ENCODE peak calls at places on chromosomes 2 and 18, in eight cellular contexts. P is endothelial cell; H is tibial artery; R is mammary epithelial cell; M is GM12865; C is A549; Z is CD8-positive, alpha-beta T cell; X is natural killer cell. I is an unnamed sample.

GRCh38 chr2:17426708-17427107 is 91.5 kb downstream of the RAD51AP2 start:
- DNase-seq in P (no peak), H (no peak), R (peak), M (no peak), C (no peak), Z (no peak), X (no peak), I (no peak)

GRCh38 chr2:168272225-168272624 is 24.8 kb upstream of the STK39 start:
- DNase-seq in P (no peak), H (no peak), R (no peak), M (no peak), C (peak), Z (no peak), X (no peak), I (no peak)

GRCh38 chr2:217890445-217890844 is 112.3 kb downstream of the TNS1 start:
- DNase-seq in P (peak), H (peak), R (no peak), M (no peak), C (peak), Z (no peak), X (no peak), I (no peak)

GRCh38 chr2:208222351-208222750 is 32.5 kb downstream of the IDH1 start:
- DNase-seq in P (no peak), H (no peak), R (peak), M (no peak), C (no peak), Z (no peak), X (no peak), I (no peak)

GRCh38 chr2:167200025-167200424 is 311.7 kb downstream of the XIRP2 start:
- DNase-seq in P (no peak), H (no peak), R (no peak), M (no peak), C (no peak), Z (no peak), X (no peak), I (no peak)

GRCh38 chr2:230868947-230869690 is 4.4 kb downstream of the ITM2C start:
- DNase-seq in P (no peak), H (no peak), R (no peak), M (no peak), C (no peak), Z (no peak), X (no peak), I (no peak)

GRCh38 chr2:151437630-151438029 is 27.9 kb downstream of the RIF1 start:
- DNase-seq in P (no peak), H (no peak), R (peak), M (peak), C (peak), Z (no peak), X (no peak), I (no peak)

GRCh38 chr18:76098728-76099514 is 396.1 kb downstream of the ZNF516 start:
- DNase-seq in P (no peak), H (no peak), R (no peak), M (no peak), C (no peak), Z (no peak), X (no peak), I (no peak)

GRCh38 chr18:42792731-42793130 is 322.8 kb downstream of the RIT2 start:
- DNase-seq in P (no peak), H (no peak), R (no peak), M (no peak), C (no peak), Z (no peak), X (no peak), I (no peak)

GRCh38 chr2:9573013-9573708 is 17.5 kb upstream of the ADAM17 start:
- DNase-seq in P (no peak), H (no peak), R (peak), M (no peak), C (no peak), Z (no peak), X (no peak), I (no peak)

GRCh38 chr18:11980555-11981382 is 538 bp upstream of the IMPA2 start:
- DNase-seq in P (peak), H (peak), R (peak), M (peak), C (peak), Z (peak), X (peak), I (peak)

GRCh38 chr2:120765031-120765910 is 29.6 kb downstream of the GLI2 start:
- DNase-seq in P (no peak), H (peak), R (no peak), M (no peak), C (no peak), Z (no peak), X (no peak), I (no peak)

GRCh38 chr18:3217930-3218647 is 1.7 kb downstream of the MYOM1 start:
- DNase-seq in P (no peak), H (no peak), R (no peak), M (no peak), C (peak), Z (no peak), X (no peak), I (no peak)

GRCh38 chr18:48961547-48961946 is 10.8 kb upstream of the SMAD7 start:
- DNase-seq in P (no peak), H (no peak), R (no peak), M (no peak), C (no peak), Z (no peak), X (no peak), I (no peak)

GRCh38 chr2:219122197-219122965 is 38.2 kb downstream of the NHEJ1 start:
- DNase-seq in P (no peak), H (no peak), R (peak), M (no peak), C (no peak), Z (no peak), X (no peak), I (no peak)

GRCh38 chr2:170345607-170346006 is 167.7 kb downstream of the MYO3B start:
- DNase-seq in P (no peak), H (no peak), R (no peak), M (no peak), C (no peak), Z (no peak), X (no peak), I (no peak)

GRCh38 chr18:60411715-60412114 is 39.1 kb upstream of the MC4R start:
- DNase-seq in P (peak), H (no peak), R (no peak), M (peak), C (no peak), Z (no peak), X (no peak), I (no peak)

GRCh38 chr2:203286532-203286931 is 41.7 kb upstream of the ABI2 start:
- DNase-seq in P (no peak), H (no peak), R (no peak), M (no peak), C (no peak), Z (no peak), X (no peak), I (no peak)
- TF ChIP-seq CTCF in P (no peak), H (no peak), R (no peak), M (no peak), C (no peak), Z (no peak), X (no peak), I (no peak)

GRCh38 chr2:69975136-69975852 is 13.9 kb upstream of the ASPRV1 start:
- DNase-seq in P (no peak), H (no peak), R (no peak), M (no peak), C (no peak), Z (no peak), X (no peak), I (no peak)

GRCh38 chr2:69973335-69973735 is 11.9 kb upstream of the ASPRV1 start:
- DNase-seq in P (no peak), H (no peak), R (no peak), M (no peak), C (no peak), Z (no peak), X (no peak), I (no peak)

GRCh38 chr2:69978157-69978904 is 16.9 kb upstream of the ASPRV1 start:
- DNase-seq in P (no peak), H (no peak), R (no peak), M (no peak), C (no peak), Z (no peak), X (no peak), I (no peak)

GRCh38 chr2:69977208-69977607 is 15.8 kb upstream of the ASPRV1 start:
- DNase-seq in P (no peak), H (no peak), R (no peak), M (no peak), C (no peak), Z (no peak), X (no peak), I (no peak)

GRCh38 chr2:69975853-69976462 is 14.5 kb upstream of the ASPRV1 start:
- DNase-seq in P (no peak), H (peak), R (no peak), M (no peak), C (no peak), Z (no peak), X (no peak), I (no peak)
- TF ChIP-seq CTCF in P (no peak), H (no peak), R (no peak), M (no peak), C (no peak), Z (no peak), X (no peak), I (no peak)

DNA sequence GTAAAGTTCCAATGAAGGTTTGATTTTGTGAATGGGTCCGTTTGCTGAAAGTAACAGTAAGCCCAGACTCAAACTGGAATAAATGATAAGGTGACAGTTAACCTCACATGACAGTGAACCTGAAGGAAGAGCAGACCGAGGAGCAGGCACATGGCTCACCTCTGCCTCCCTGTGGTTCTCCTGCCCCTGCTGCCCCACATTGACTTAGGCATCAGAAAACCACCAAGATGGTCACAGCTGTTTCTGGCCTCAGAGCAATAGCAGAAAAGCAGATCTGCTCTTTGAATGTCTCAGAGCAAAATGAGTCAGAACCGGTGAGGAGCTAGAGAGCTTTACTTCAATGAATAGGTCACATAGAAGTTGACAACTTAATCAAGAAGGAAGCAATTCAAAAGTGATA is 487.6 kb downstream of the METTL4 start:
- DNase-seq in P (peak), H (no peak), R (peak), M (peak), C (peak), Z (no peak), X (no peak), I (no peak)
- TF ChIP-seq CTCF in P (no peak), H (no peak), R (peak), M (peak), C (no peak), Z (no peak), X (no peak), I (peak)

DNA sequence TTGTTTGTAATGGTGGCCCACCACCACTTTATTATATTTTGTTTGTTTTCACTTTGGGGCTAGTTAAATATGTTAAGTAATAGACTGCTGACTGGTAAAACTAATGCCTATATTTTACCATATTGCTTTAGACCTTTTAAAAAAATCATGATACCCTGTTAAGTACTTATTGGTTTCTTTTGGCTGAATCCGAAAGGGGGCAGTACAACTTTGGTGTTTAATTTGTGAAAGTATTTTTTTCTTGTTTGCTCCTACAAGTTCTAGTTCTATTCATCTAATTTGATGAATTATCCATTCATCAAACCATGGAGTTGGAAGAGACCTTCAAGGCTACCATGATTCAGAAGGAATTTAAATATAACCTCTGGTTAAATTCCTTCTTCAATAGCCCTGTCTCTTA is 147.0 kb downstream of the MBD5 start:
- DNase-seq in P (no peak), H (no peak), R (no peak), M (no peak), C (no peak), Z (no peak), X (no peak), I (no peak)
- TF ChIP-seq CTCF in P (no peak), H (no peak), R (no peak), M (no peak), C (no peak), Z (no peak), X (no peak), I (no peak)

GRCh38 chr2:60818272-60818671 is 62.2 kb downstream of the PAPOLG start:
- DNase-seq in P (no peak), H (no peak), R (no peak), M (peak), C (peak), Z (no peak), X (no peak), I (no peak)
- TF ChIP-seq CTCF in P (no peak), H (no peak), R (peak), M (peak), C (peak), Z (peak), X (peak), I (no peak)

GRCh38 chr2:85537600-85538506 is 1.1 kb upstream of the MAT2A start:
- DNase-seq in P (peak), H (peak), R (no peak), M (peak), C (peak), Z (peak), X (no peak), I (peak)
- TF ChIP-seq CTCF in P (no peak), H (no peak), R (no peak), M (no peak), C (no peak), Z (no peak), X (no peak), I (no peak)

DNA sequence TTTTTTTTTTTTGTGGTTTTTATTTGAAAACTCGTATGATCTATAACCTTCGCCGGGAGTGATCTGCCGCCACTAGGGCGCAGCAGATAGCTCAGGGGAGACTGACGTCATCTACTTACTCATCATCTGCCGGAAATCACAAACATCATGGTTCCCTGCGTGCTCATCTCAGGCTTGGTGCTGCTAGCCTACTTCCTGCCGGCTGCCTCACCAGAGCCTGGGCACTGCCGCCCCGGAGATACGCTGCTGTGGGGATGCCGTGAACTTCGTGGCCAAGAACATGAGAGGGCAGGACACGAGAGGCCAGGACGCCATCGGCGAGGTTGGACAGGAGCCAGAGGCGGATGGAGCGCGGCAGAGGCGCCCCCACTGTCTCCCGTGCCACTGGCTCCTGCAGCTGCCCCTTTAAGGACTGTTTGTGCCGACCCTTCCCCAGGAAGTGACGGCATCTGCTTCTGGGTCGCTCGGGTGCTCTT is 68.8 kb downstream of the DOK6 start:
- DNase-seq in P (peak), H (no peak), R (no peak), M (peak), C (peak), Z (no peak), X (no peak), I (no peak)
- TF ChIP-seq CTCF in P (peak), H (no peak), R (peak), M (no peak), C (peak), Z (peak), X (no peak), I (peak)

I was measured in progenitor cell of endocrine pancreas.